ENCODE peak calls at places on chromosome 6, in seven cellular contexts. G is Calu3; N is fibroblast of lung; X is nephron progenitor cell; D is A549; O is GM12865; E is CD4-positive, alpha-beta T cell. B is an unnamed sample.

GRCh38 chr6:136471922-136472321 is 78.3 kb downstream of the MAP7 start:
- DNase-seq in G (no peak), N (no peak), X (no peak), D (no peak), O (no peak), E (no peak), B (no peak)

GRCh38 chr6:149380523-149380922 is 19.5 kb upstream of the SUMO4 start:
- DNase-seq in G (no peak), N (no peak), X (no peak), D (no peak), O (no peak), E (no peak), B (no peak)

GRCh38 chr6:155248021-155249001 is 15.5 kb upstream of the CLDN20 start:
- DNase-seq in G (peak; percentile 16), N (peak; percentile 72), X (peak; percentile 47), D (peak; percentile 21), O (peak; percentile 82), E (no peak), B (no peak)

GRCh38 chr6:105949939-105950582 is 136.1 kb upstream of the PRDM1 start:
- DNase-seq in G (no peak), N (no peak), X (no peak), D (no peak), O (no peak), E (no peak), B (no peak)

GRCh38 chr6:110858562-110859214 is 15.9 kb upstream of the AMD1 start:
- DNase-seq in G (no peak), N (no peak), X (no peak), D (no peak), O (no peak), E (no peak), B (no peak)

GRCh38 chr6:8080338-8081151 is 16.4 kb upstream of the BLOC1S5 start:
- DNase-seq in G (no peak), N (peak; percentile 69), X (no peak), D (no peak), O (no peak), E (no peak), B (peak; percentile 51)

GRCh38 chr6:42698217-42698616 is 24.2 kb downstream of the PRPH2 start:
- DNase-seq in G (no peak), N (no peak), X (no peak), D (no peak), O (no peak), E (no peak), B (no peak)

GRCh38 chr6:47318236-47318974 is 8.7 kb upstream of the TNFRSF21 start:
- DNase-seq in G (no peak), N (no peak), X (no peak), D (no peak), O (no peak), E (no peak), B (no peak)

GRCh38 chr6:52641826-52642225 is 29.1 kb upstream of the TMEM14A start:
- DNase-seq in G (no peak), N (no peak), X (no peak), D (no peak), O (no peak), E (no peak), B (no peak)

GRCh38 chr6:15969236-15969778 is 159.6 kb upstream of the MYLIP start:
- DNase-seq in G (no peak), N (peak; percentile 42), X (no peak), D (no peak), O (no peak), E (no peak), B (no peak)

GRCh38 chr6:169838291-169839028 is 87.0 kb downstream of the ERMARD start:
- DNase-seq in G (no peak), N (no peak), X (no peak), D (no peak), O (no peak), E (no peak), B (no peak)

GRCh38 chr6:42281570-42281969 is 63.9 kb upstream of the MRPS10 start:
- DNase-seq in G (no peak), N (no peak), X (no peak), D (no peak), O (no peak), E (peak; percentile 56), B (no peak)

GRCh38 chr6:156557269-156557885 is 219.8 kb upstream of the ARID1B start:
- DNase-seq in G (no peak), N (peak; percentile 34), X (peak; percentile 37), D (no peak), O (no peak), E (no peak), B (no peak)

GRCh38 chr6:31881136-31881859 is 2.5 kb upstream of the SLC44A4 start:
- DNase-seq in G (no peak), N (no peak), X (no peak), D (no peak), O (no peak), E (no peak), B (no peak)

GRCh38 chr6:37005061-37005810 is at the start of gene FGD2:
- DNase-seq in G (no peak), N (no peak), X (no peak), D (no peak), O (peak; percentile 89), E (no peak), B (no peak)

GRCh38 chr6:99013145-99013544 is 65.4 kb upstream of the FBXL4 start:
- DNase-seq in G (no peak), N (peak; percentile 99), X (no peak), D (no peak), O (no peak), E (no peak), B (peak; percentile 100)

GRCh38 chr6:113376847-113377165 is 480.3 kb upstream of the MARCKS start:
- DNase-seq in G (no peak), N (no peak), X (no peak), D (no peak), O (no peak), E (no peak), B (no peak)

GRCh38 chr6:44038543-44039065 is 88.6 kb downstream of the MRPL14 start:
- DNase-seq in G (no peak), N (no peak), X (no peak), D (no peak), O (no peak), E (no peak), B (no peak)

GRCh38 chr6:37514377-37514776 is 14.7 kb upstream of the CCDC167 start:
- DNase-seq in G (no peak), N (peak; percentile 64), X (no peak), D (no peak), O (no peak), E (peak; percentile 53), B (no peak)

GRCh38 chr6:100412872-100413271 is 51.8 kb downstream of the SIM1 start:
- DNase-seq in G (no peak), N (no peak), X (no peak), D (no peak), O (no peak), E (no peak), B (no peak)

GRCh38 chr6:158131926-158132325 is 36.1 kb downstream of the SERAC1 start:
- DNase-seq in G (peak; percentile 7), N (peak; percentile 9), X (no peak), D (peak; percentile 18), O (peak; percentile 41), E (no peak), B (no peak)
- TF ChIP-seq CTCF in G (peak; percentile 42), N (peak; percentile 16), X (peak; percentile 56), D (peak; percentile 42), O (peak; percentile 44), E (peak; percentile 46), B (peak; percentile 52)

GRCh38 chr6:145699462-145699861 is 35.9 kb downstream of the EPM2A start:
- DNase-seq in G (no peak), N (peak; percentile 82), X (no peak), D (no peak), O (no peak), E (no peak), B (peak; percentile 16)

GRCh38 chr6:145705561-145705960 is 29.8 kb downstream of the EPM2A start:
- DNase-seq in G (no peak), N (peak; percentile 51), X (no peak), D (no peak), O (no peak), E (no peak), B (no peak)

GRCh38 chr6:145707397-145707796 is 27.9 kb downstream of the EPM2A start:
- DNase-seq in G (no peak), N (no peak), X (no peak), D (no peak), O (no peak), E (no peak), B (no peak)

GRCh38 chr6:145704153-145704781 is 31.1 kb downstream of the EPM2A start:
- DNase-seq in G (no peak), N (no peak), X (no peak), D (no peak), O (no peak), E (no peak), B (no peak)
- TF ChIP-seq CTCF in G (peak; percentile 26), N (no peak), X (peak; percentile 60), D (peak; percentile 53), O (peak; percentile 25), E (peak; percentile 77), B (no peak)

GRCh38 chr6:167045828-167046580 is 46.8 kb downstream of the CEP43 start:
- DNase-seq in G (peak; percentile 18), N (no peak), X (no peak), D (peak; percentile 10), O (no peak), E (no peak), B (no peak)
- TF ChIP-seq CTCF in G (no peak), N (no peak), X (no peak), D (peak; percentile 19), O (no peak), E (no peak), B (peak; percentile 25)

DNA sequence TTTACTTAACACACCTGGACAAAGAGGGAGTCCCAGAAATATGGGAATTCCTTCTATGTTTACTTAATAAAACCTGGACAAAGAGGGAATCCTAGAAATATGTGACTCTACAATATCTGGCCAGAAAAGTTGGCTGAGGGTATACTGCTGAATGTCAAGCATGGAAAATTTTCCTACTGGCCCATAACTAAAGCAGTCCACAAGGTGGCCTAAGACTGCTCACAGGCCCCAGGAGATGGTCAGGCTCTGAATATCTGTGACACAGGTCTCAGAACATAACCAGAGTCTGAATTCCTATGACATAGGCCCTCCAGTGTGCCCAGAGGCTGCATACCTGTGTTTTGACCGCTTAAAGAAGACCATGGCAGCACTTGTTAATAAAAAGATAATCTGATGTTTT is 578.2 kb upstream of the NRSN1 start:
- DNase-seq in G (peak; percentile 23), N (no peak), X (no peak), D (no peak), O (no peak), E (no peak), B (no peak)
- TF ChIP-seq CTCF in G (no peak), N (no peak), X (peak; percentile 31), D (no peak), O (no peak), E (no peak), B (peak; percentile 67)

GRCh38 chr6:126300126-126300525 is 39.8 kb upstream of the CENPW start:
- DNase-seq in G (no peak), N (no peak), X (no peak), D (no peak), O (peak; percentile 14), E (no peak), B (no peak)
- TF ChIP-seq CTCF in G (no peak), N (no peak), X (no peak), D (no peak), O (no peak), E (no peak), B (no peak)